ENCODE peak calls at places on chromosomes 2 and 18, in five cellular contexts. S is adipocyte, B is neural progenitor cell, D is mammary epithelial cell, V is fibroblast of lung. K is an unnamed sample.

GRCh38 chr18:22433960-22434359 is 16.2 kb upstream of the CTAGE1 start:
- DNase-seq in B (no peak), D (no peak), V (peak), S (peak), K (peak)

GRCh38 chr2:239344857-239345216 is 56.0 kb downstream of the HDAC4 start:
- DNase-seq in D (no peak), B (no peak), V (no peak), S (no peak), K (no peak)

GRCh38 chr2:106890611-106891010 is 4.6 kb upstream of the ST6GAL2 start:
- DNase-seq in B (no peak), S (no peak), V (no peak), D (no peak), K (no peak)

GRCh38 chr2:120654383-120655134 is 81.1 kb upstream of the GLI2 start:
- DNase-seq in B (peak), D (no peak), S (no peak), V (no peak), K (no peak)

GRCh38 chr2:106098664-106099063 is 95.4 kb downstream of the UXS1 start:
- DNase-seq in V (no peak), D (no peak), S (no peak), B (no peak), K (no peak)

GRCh38 chr18:11553098-11553940 is 56.1 kb upstream of the SLC35G4 start:
- DNase-seq in S (peak), V (peak), B (peak), D (peak), K (peak)

GRCh38 chr2:240972636-240973521 is 25.5 kb upstream of the SNED1 start:
- DNase-seq in S (peak), B (no peak), V (no peak), D (peak), K (peak)

GRCh38 chr2:235937092-235937491 is 231.1 kb downstream of the GBX2 start:
- DNase-seq in V (no peak), D (no peak), B (peak), S (no peak), K (no peak)

GRCh38 chr2:175461839-175462238 is 280.3 kb upstream of the ATP5MC3 start:
- DNase-seq in D (no peak), V (no peak), S (no peak), B (no peak), K (no peak)

GRCh38 chr2:237699870-237700582 is 72.6 kb downstream of the LRRFIP1 start:
- DNase-seq in B (no peak), V (no peak), D (no peak), S (no peak), K (no peak)

GRCh38 chr2:230793573-230794359 is 71.0 kb upstream of the ITM2C start:
- DNase-seq in V (peak), S (peak), B (no peak), D (peak), K (peak)

GRCh38 chr2:43169987-43170732 is 56.2 kb downstream of the ZFP36L2 start:
- DNase-seq in S (no peak), V (no peak), D (no peak), B (peak), K (no peak)

DNA sequence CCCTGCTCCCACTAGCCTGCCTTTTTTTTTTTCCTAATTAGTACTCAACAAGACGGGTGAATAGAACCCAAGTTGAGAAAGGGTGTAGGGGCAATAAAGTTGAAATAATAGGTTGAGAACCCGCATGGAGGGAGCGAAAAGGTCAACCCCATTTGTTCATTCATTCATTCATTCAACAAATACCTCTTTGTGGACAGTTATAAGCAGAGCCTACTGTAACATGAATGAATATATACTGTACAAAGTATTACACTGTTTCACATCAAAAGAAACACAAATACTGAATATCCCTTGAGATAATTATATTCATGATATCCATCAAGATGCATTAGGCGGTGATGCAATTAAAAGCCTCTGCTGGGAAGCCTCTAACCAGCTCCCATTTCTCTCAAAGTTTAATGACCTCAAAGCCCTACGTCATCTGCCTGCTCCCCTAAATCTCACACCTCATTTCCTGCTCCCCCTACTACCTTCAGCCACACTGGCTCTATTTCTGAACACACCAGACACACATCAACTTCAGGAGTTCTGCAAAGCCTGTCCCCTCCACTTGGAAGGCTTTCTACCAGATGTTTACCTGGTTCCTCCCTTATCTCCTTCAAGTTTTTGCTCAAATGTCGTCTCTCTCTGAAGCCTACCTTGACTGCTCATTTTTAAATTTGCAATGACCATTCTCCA is 1.4 kb upstream of the NBAS start:
- DNase-seq in S (no peak), V (no peak), D (no peak), B (no peak), K (no peak)
- H3K9ac ChIP-seq in S (peak), V (no peak), D (no peak), B (no peak), K (peak)

GRCh38 chr2:80304522-80304878 is at the start of gene LRRTM1:
- DNase-seq in D (no peak), V (peak), B (peak), S (peak), K (peak)
- H3K9ac ChIP-seq in D (no peak), V (no peak), B (no peak), S (no peak), K (no peak)

DNA sequence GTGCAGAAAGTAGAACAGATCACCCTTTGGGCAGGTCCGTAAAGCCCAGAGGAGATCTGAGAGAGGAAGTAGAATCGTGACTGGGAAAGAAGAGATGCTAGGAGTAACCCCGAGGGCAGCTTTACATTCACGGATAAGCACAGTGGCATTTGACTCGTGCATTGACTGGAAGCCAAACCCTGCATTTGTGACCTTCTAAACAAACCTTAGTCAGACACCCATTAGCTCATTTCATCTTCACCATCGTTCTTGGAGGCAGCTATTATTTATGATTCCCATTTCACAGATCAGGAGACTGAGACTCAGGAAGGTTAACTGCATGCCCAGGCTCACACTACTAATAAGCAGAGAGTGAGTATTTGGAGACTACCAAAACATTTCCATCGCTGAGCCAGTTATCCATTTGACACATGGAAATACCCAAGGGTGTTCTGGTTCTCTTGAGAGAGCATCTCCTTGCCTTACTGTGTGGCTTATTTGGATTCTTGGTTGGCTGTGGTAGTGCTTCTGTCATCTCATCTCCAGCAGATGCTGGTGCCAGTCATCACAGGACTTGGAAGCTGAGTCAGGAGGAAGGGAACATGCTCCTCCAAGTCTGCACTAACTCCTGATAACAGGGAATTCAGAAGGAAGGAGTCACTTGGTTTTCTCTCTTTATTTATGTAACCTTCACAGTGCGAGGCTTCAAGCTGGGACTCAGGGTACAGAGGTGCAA is 55.1 kb downstream of the RASGRP3 start:
- DNase-seq in B (no peak), S (no peak), D (no peak), V (no peak), K (peak)
- H3K9ac ChIP-seq in B (no peak), S (no peak), D (no peak), V (no peak), K (no peak)

DNA sequence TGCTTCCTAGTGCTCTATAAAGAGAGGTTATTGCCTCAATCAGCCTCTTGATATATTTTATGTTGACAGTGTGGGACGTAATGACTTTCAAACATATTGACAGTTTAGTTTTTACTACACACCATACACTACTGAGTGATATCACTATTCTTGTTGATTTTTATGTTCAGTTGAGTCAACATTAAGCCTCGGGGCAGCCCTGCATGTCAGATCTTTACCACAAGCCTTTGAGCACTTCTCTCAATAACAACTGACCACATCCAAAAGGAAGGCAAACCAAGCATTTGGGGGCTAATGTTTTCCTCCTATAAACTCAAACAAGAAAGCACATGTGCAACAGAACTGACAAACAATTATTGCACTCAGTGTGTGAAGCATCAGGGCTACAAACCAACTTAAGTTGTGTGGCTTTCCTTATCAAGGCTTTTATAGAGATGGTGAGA is 448.1 kb upstream of the SLC14A2 start:
- DNase-seq in S (peak), V (peak), B (no peak), D (peak), K (peak)
- H3K9ac ChIP-seq in S (no peak), V (no peak), B (no peak), D (peak), K (peak)

DNA sequence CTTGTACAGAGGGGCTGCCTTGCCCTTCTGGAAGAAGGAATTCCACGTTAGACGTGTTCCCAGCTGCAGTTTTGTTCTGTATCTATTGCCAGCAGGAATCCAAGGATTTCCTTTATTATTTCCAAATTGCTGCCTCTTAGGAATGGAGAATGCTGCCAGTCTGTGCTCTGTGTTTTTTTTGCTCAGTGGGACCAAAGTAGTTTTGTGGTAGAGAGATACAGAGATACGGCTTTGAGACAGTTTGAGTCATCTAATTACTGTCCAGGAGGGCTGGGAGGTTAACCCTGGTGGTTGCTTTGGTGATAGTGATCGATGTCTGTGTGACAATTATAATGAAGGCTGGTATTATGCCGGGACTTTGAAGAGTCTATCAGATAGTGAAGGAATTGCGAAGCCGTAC is 26.3 kb downstream of the ASAP2 start:
- DNase-seq in V (no peak), B (no peak), D (no peak), S (peak), K (no peak)
- H3K9ac ChIP-seq in V (no peak), B (no peak), D (no peak), S (peak), K (peak)